ENCODE peak calls at places on chromosomes 12 and 14, in ten cellular contexts. I, L, U, O, Z, B, H, S, X and C are unnamed samples.

GRCh38 chr12:10889226-10889625 is 5.2 kb upstream of the PRH1 start:
- DNase-seq in I (no peak), S (no peak), U (no peak), O (no peak), Z (no peak), L (no peak), B (no peak), X (no peak), H (no peak), C (no peak)

GRCh38 chr12:55929306-55929791 is 1.6 kb upstream of the DGKA start:
- DNase-seq in H (no peak), B (no peak), S (peak), I (no peak), L (no peak), X (no peak), Z (no peak), O (no peak), U (no peak), C (no peak)

GRCh38 chr14:60981626-60982455 is 796 bp downstream of the SLC38A6 start:
- DNase-seq in I (peak), X (peak), U (no peak), O (peak), S (no peak), L (no peak), B (peak), H (no peak), Z (no peak), C (peak)

GRCh38 chr12:77861317-77861716 is 30.6 kb downstream of the NAV3 start:
- DNase-seq in B (no peak), S (no peak), X (no peak), L (no peak), O (no peak), I (no peak), Z (no peak), U (no peak), H (no peak), C (no peak)

GRCh38 chr12:93315907-93316622 is 61.7 kb upstream of the NUDT4 start:
- DNase-seq in X (peak), B (no peak), H (no peak), U (no peak), Z (no peak), S (no peak), L (no peak), I (no peak), O (no peak), C (no peak)

GRCh38 chr12:105459760-105460325 is 129.4 kb downstream of the C12orf75 start:
- DNase-seq in I (no peak), Z (no peak), O (no peak), H (no peak), X (no peak), S (no peak), B (no peak), L (no peak), U (no peak), C (no peak)

GRCh38 chr14:106417224-106418049 is 891.1 kb downstream of the TMEM121 start:
- DNase-seq in O (peak), X (peak), B (peak), Z (no peak), S (peak), U (peak), L (no peak), H (no peak), I (no peak), C (no peak)

GRCh38 chr12:88782357-88782756 is 202.1 kb upstream of the KITLG start:
- DNase-seq in S (no peak), O (no peak), X (no peak), I (no peak), L (no peak), Z (no peak), H (no peak), U (no peak), B (no peak), C (no peak)

GRCh38 chr12:115710104-115710564 is 567.4 kb downstream of the MED13L start:
- DNase-seq in H (no peak), O (no peak), Z (no peak), L (no peak), S (peak), X (no peak), U (no peak), B (no peak), I (peak), C (peak)

GRCh38 chr14:96094656-96095055 is 55.5 kb downstream of the C14orf132 start:
- DNase-seq in I (no peak), B (no peak), L (no peak), H (no peak), U (no peak), S (no peak), Z (no peak), O (no peak), X (no peak), C (no peak)

GRCh38 chr12:78120866-78121590 is 290.3 kb downstream of the NAV3 start:
- DNase-seq in O (no peak), S (no peak), Z (no peak), I (peak), H (no peak), X (no peak), L (no peak), U (no peak), B (peak), C (no peak)

GRCh38 chr12:26831959-26832816 is 806 bp downstream of the ITPR2 start:
- DNase-seq in Z (peak), O (peak), L (peak), S (peak), H (peak), I (peak), X (peak), B (peak), U (no peak), C (peak)

GRCh38 chr14:100056964-100057817 is 8.0 kb upstream of the EVL start:
- DNase-seq in U (no peak), X (no peak), Z (no peak), O (no peak), S (no peak), I (peak), B (no peak), L (no peak), H (no peak), C (no peak)

GRCh38 chr12:96196781-96197180 is 2.6 kb downstream of the ELK3 start:
- DNase-seq in I (no peak), Z (no peak), S (no peak), X (no peak), B (no peak), U (no peak), H (no peak), L (no peak), O (no peak), C (no peak)

GRCh38 chr14:96285667-96286066 is 29.7 kb downstream of the BDKRB1 start:
- DNase-seq in H (peak), S (no peak), O (no peak), I (no peak), L (no peak), Z (no peak), B (peak), X (no peak), U (no peak), C (no peak)

GRCh38 chr14:92527724-92528123 is 14.1 kb downstream of the RIN3 start:
- DNase-seq in O (no peak), B (no peak), I (no peak), U (no peak), S (no peak), L (no peak), Z (no peak), H (no peak), X (no peak), C (no peak)

GRCh38 chr12:101828463-101829196 is 2.1 kb downstream of the GNPTAB start:
- DNase-seq in B (no peak), L (no peak), O (no peak), S (no peak), Z (no peak), X (no peak), U (no peak), I (no peak), H (no peak), C (no peak)

GRCh38 chr12:49983892-49984291 is 11.1 kb downstream of the AQP6 start:
- DNase-seq in I (no peak), L (no peak), X (no peak), B (peak), Z (no peak), S (no peak), U (no peak), O (no peak), H (no peak), C (no peak)

GRCh38 chr12:109014984-109015765 is 5.7 kb downstream of the SVOP start:
- DNase-seq in U (no peak), H (no peak), S (no peak), B (no peak), X (no peak), L (no peak), O (no peak), I (no peak), Z (no peak), C (no peak)

GRCh38 chr12:109016016-109016415 is 4.9 kb downstream of the SVOP start:
- DNase-seq in L (no peak), X (no peak), U (no peak), B (no peak), O (no peak), H (no peak), S (no peak), Z (no peak), I (no peak), C (no peak)

GRCh38 chr12:109020136-109020535 is 732 bp downstream of the SVOP start:
- DNase-seq in U (no peak), O (no peak), Z (no peak), X (no peak), B (peak), S (no peak), I (no peak), L (no peak), H (no peak), C (no peak)

GRCh38 chr12:109018276-109018675 is 2.6 kb downstream of the SVOP start:
- DNase-seq in Z (no peak), S (no peak), O (no peak), X (no peak), B (no peak), U (no peak), L (no peak), I (no peak), H (no peak), C (no peak)

GRCh38 chr12:109016978-109017377 is 3.9 kb downstream of the SVOP start:
- DNase-seq in I (no peak), X (no peak), L (no peak), O (no peak), H (no peak), Z (no peak), U (no peak), S (no peak), B (no peak), C (no peak)
- H3K27ac ChIP-seq in I (no peak), X (no peak), L (no peak), O (no peak), H (no peak), Z (no peak), U (no peak), S (no peak), B (no peak), C (no peak)

DNA sequence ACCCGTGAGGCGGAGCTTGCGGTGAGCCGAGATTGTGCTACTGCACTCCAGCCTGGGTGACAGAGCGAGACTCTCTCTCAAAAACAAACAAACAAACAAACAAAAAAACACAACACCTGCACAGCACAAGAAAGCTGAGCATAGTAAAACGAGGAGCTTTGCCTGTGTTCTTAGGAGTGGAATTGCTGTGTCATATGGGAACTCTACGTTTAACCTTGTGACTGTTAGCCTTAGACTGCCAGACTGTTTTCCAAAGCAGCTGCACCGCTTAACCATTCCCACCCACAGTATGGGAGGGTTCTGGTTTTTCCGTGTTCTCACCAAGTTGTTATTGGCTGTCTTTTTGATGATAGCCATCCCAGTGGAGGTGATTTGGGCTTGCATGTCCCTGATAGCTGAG is 9.1 kb downstream of the WNT5B start:
- DNase-seq in B (no peak), I (no peak), H (no peak), X (no peak), U (no peak), L (no peak), Z (no peak), O (no peak), S (no peak), C (no peak)
- TF ChIP-seq EP300 in B (no peak), I (no peak), H (no peak), X (no peak), U (no peak), L (no peak), Z (no peak), O (no peak), S (no peak), C (no peak)

GRCh38 chr14:52837451-52837850 is 46.0 kb upstream of the GNPNAT1 start:
- DNase-seq in Z (no peak), B (no peak), H (no peak), I (no peak), S (no peak), U (no peak), X (no peak), L (no peak), O (no peak), C (no peak)

GRCh38 chr14:52833891-52834290 is 42.5 kb upstream of the GNPNAT1 start:
- DNase-seq in X (no peak), I (no peak), L (no peak), O (no peak), U (no peak), Z (no peak), H (no peak), S (no peak), B (peak), C (no peak)

GRCh38 chr14:52835122-52835903 is 43.9 kb upstream of the GNPNAT1 start:
- DNase-seq in I (peak), L (no peak), H (no peak), S (no peak), Z (no peak), U (no peak), O (no peak), B (peak), X (no peak), C (no peak)

GRCh38 chr14:52829527-52829926 is 38.1 kb upstream of the GNPNAT1 start:
- DNase-seq in O (no peak), X (no peak), U (no peak), S (no peak), B (no peak), Z (no peak), L (no peak), I (no peak), H (no peak), C (no peak)

GRCh38 chr14:52834440-52834842 is 43.0 kb upstream of the GNPNAT1 start:
- DNase-seq in Z (no peak), X (no peak), H (no peak), S (no peak), O (no peak), U (no peak), L (no peak), B (peak), I (peak), C (no peak)
- H3K27ac ChIP-seq in Z (no peak), X (no peak), H (no peak), S (no peak), O (no peak), U (no peak), L (no peak), B (peak), I (peak), C (no peak)

DNA sequence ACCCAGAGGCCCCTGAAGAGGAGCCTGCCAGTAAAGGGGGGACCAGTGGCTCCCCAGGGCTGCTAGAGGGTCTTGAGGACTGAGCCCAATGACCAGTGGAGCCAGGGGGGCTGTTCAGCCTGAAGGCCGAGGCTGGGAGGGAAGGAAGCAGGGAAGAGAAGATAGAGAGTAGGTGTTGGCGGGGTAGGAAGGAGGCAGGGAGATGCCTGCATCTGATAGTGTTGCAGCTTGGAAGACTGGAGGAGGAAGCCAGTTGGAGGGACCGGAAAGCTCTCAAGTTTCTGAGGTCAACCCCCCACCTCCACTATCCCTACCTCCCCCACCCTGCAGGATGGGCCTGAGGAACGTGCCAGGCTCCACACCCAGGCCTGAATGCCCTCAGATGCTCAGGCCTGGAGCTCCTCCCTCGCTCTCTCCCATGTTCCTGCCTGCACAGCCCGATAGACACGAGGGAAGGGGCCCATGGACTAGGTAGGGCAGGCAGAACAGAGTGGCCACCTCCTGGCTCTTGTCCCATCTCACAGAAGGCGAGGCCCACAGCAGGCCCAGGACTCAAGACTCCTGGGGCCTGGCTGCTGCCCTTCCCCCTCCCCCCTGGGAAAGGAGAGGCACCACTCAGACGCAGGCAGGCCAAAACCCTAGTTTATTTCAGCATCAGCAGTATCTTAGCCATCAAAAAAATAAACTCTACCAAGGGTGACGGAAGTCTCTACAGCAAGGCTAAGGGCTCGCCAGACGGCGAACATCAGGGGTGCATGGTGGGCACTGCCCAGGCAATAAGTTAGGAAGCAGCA is 3.4 kb downstream of the CKB start:
- DNase-seq in H (peak), L (no peak), U (no peak), X (peak), B (peak), O (no peak), I (no peak), Z (no peak), S (no peak), C (no peak)
- TF ChIP-seq EP300 in H (no peak), L (no peak), U (no peak), X (peak), B (no peak), O (no peak), I (no peak), Z (no peak), S (no peak), C (no peak)